ENCODE peak calls at places on chromosomes 4 and X, in nine cellular contexts. M is upper lobe of right lung; D is tibial nerve; X is mesothelial cell of epicardium; T is NCI-H146; W is activated T-helper 1 cell treated with Interleukin-2 at 50 U/mL for 16 hours; U is KBM-7; G is nucleus accumbens; S is stimulated activated CD4-positive, alpha-beta T cell treated with anti-CD3 and anti-CD28 coated beads, Interleukin-4, amount 100 ng/mL, for 4 hours. Q is an unnamed sample.

GRCh38 chr4:11367371-11367770 is 61.3 kb downstream of the HS3ST1 start:
- DNase-seq in U (no peak), X (peak), M (no peak), W (no peak), D (peak), S (no peak), G (no peak), T (peak), Q (no peak)

GRCh38 chrX:135512508-135513139 is 7.8 kb upstream of the INTS6L start:
- DNase-seq in M (no peak), U (no peak), D (no peak), T (no peak), W (no peak), X (no peak), G (no peak), S (no peak), Q (no peak)

GRCh38 chrX:124338733-124339514 is 6.5 kb downstream of the TEX13D start:
- DNase-seq in G (no peak), T (no peak), S (no peak), U (no peak), D (no peak), M (no peak), X (no peak), W (no peak), Q (no peak)

GRCh38 chr4:125316391-125316780 is 1.6 kb downstream of the FAT4 start:
- DNase-seq in G (no peak), X (peak), T (no peak), M (peak), S (no peak), W (no peak), U (no peak), D (peak), Q (no peak)

GRCh38 chr4:156829194-156829593 is 142.4 kb downstream of the PDGFC start:
- DNase-seq in X (no peak), W (no peak), S (no peak), G (no peak), D (no peak), U (no peak), M (no peak), T (no peak), Q (no peak)

GRCh38 chr4:180190382-180190781 is 2052.8 kb upstream of the TENM3 start:
- DNase-seq in G (no peak), D (no peak), U (no peak), S (no peak), M (no peak), X (no peak), T (no peak), W (no peak), Q (no peak)

GRCh38 chr4:167779280-167779679 is 313.1 kb upstream of the ANXA10 start:
- DNase-seq in W (no peak), G (no peak), S (no peak), M (no peak), X (no peak), T (no peak), U (no peak), D (no peak), Q (no peak)

GRCh38 chr4:172515266-172515879 is 653.2 kb upstream of the GALNT7 start:
- DNase-seq in T (no peak), D (no peak), W (no peak), M (no peak), U (no peak), X (no peak), G (no peak), S (no peak), Q (no peak)

GRCh38 chr4:110616162-110617062 is 6.5 kb downstream of the PITX2 start:
- DNase-seq in G (no peak), M (no peak), U (no peak), T (no peak), S (no peak), X (no peak), W (no peak), D (no peak), Q (no peak)

GRCh38 chrX:155888139-155888538 is 7.0 kb downstream of the VAMP7 start:
- DNase-seq in W (no peak), S (no peak), G (no peak), M (no peak), U (peak), X (no peak), D (no peak), T (no peak), Q (no peak)

GRCh38 chrX:2638279-2638678 is 52.8 kb upstream of the CD99 start:
- DNase-seq in D (no peak), S (no peak), T (no peak), U (peak), M (no peak), W (no peak), G (no peak), X (no peak), Q (no peak)